ENCODE peak calls at places on chromosomes 11 and 22, in six cellular contexts. C is RWPE1, O is HCT116, Y is body of pancreas, W is heart right ventricle, T is neural progenitor cell. P is an unnamed sample.
A peak's percentile ranks its signal among the peaks of the same experiment; 100 is the strongest.

GRCh38 chr11:612201-612960 is 3.4 kb downstream of the IRF7 start:
- DNase-seq in C (no peak), O (peak; percentile 16), Y (no peak), W (no peak), T (peak; percentile 48), P (peak; percentile 80)

GRCh38 chr11:23471878-23472277 is 611.6 kb upstream of the CCDC179 start:
- DNase-seq in C (no peak), O (no peak), Y (no peak), W (no peak), T (no peak), P (no peak)

GRCh38 chr11:104830080-104830479 is 68.2 kb downstream of the CASP12 start:
- DNase-seq in C (peak; percentile 31), O (peak; percentile 1), Y (no peak), W (no peak), T (no peak), P (no peak)

GRCh38 chr22:17748555-17749353 is 25.5 kb downstream of the BID start:
- DNase-seq in C (no peak), O (no peak), Y (no peak), W (no peak), T (peak; percentile 71), P (no peak)

GRCh38 chr11:102771351-102771750 is 9.1 kb downstream of the MMP10 start:
- DNase-seq in C (no peak), O (no peak), Y (no peak), W (no peak), T (no peak), P (no peak)

GRCh38 chr11:19931141-19931767 is 218.6 kb downstream of the NAV2 start:
- DNase-seq in C (no peak), O (no peak), Y (no peak), W (no peak), T (peak; percentile 65), P (no peak)

GRCh38 chr22:28424427-28425080 is 255.1 kb downstream of the TTC28 start:
- DNase-seq in C (no peak), O (no peak), Y (no peak), W (no peak), T (no peak), P (no peak)

GRCh38 chr11:17734986-17735822 is 623 bp downstream of the KCNC1 start:
- DNase-seq in C (peak; percentile 68), O (no peak), Y (peak; percentile 79), W (peak; percentile 73), T (peak; percentile 94), P (peak; percentile 63)

GRCh38 chr11:14973621-14974020 is 1.5 kb upstream of the CALCA start:
- DNase-seq in C (no peak), O (no peak), Y (peak; percentile 19), W (peak; percentile 13), T (peak; percentile 65), P (no peak)

GRCh38 chr11:26137651-26138050 is 194.3 kb upstream of the ANO3 start:
- DNase-seq in C (no peak), O (no peak), Y (no peak), W (no peak), T (no peak), P (no peak)

GRCh38 chr11:105861225-105861624 is 160.8 kb downstream of the MSANTD4 start:
- DNase-seq in C (no peak), O (no peak), Y (no peak), W (no peak), T (no peak), P (no peak)

GRCh38 chr11:1830500-1831223 is 4.1 kb upstream of the SYT8 start:
- DNase-seq in C (peak; percentile 95), O (no peak), Y (peak; percentile 94), W (no peak), T (no peak), P (peak; percentile 57)

GRCh38 chr22:33758125-33758483 is 162.2 kb downstream of the LARGE1 start:
- DNase-seq in C (no peak), O (no peak), Y (no peak), W (no peak), T (no peak), P (no peak)

GRCh38 chr11:64604458-64605247 is 13.6 kb downstream of the SLC22A12 start:
- DNase-seq in C (no peak), O (no peak), Y (no peak), W (no peak), T (no peak), P (no peak)

GRCh38 chr11:62546244-62546936 is at the start of gene AHNAK:
- DNase-seq in C (peak; percentile 62), O (no peak), Y (peak; percentile 80), W (peak; percentile 91), T (peak; percentile 86), P (peak; percentile 53)

GRCh38 chr22:46604306-46604690 is 15.9 kb upstream of the GRAMD4 start:
- DNase-seq in C (no peak), O (no peak), Y (no peak), W (no peak), T (no peak), P (no peak)

GRCh38 chr11:32779131-32779530 is 15.3 kb downstream of the CCDC73 start:
- DNase-seq in C (no peak), O (no peak), Y (no peak), W (no peak), T (no peak), P (no peak)

GRCh38 chr22:37089451-37089850 is 20.1 kb downstream of the TMPRSS6 start:
- DNase-seq in C (no peak), O (no peak), Y (no peak), W (no peak), T (no peak), P (no peak)

GRCh38 chr22:45226681-45227186 is 14.0 kb downstream of the KIAA0930 start:
- DNase-seq in C (peak; percentile 28), O (no peak), Y (peak; percentile 28), W (no peak), T (no peak), P (no peak)

GRCh38 chr11:2702771-2703486 is 3.1 kb upstream of the KCNQ1OT1 start:
- DNase-seq in C (no peak), O (no peak), Y (no peak), W (no peak), T (no peak), P (peak; percentile 61)

GRCh38 chr11:6599884-6600390 is 3.5 kb downstream of the RRP8 start:
- DNase-seq in C (no peak), O (no peak), Y (no peak), W (no peak), T (no peak), P (no peak)

GRCh38 chr11:61139391-61139790 is 21.8 kb downstream of the VPS37C start:
- DNase-seq in C (no peak), O (no peak), Y (no peak), W (no peak), T (no peak), P (no peak)

GRCh38 chr22:31917227-31917921 is 27.0 kb upstream of the YWHAH start:
- DNase-seq in C (no peak), O (no peak), Y (peak; percentile 9), W (no peak), T (no peak), P (no peak)

GRCh38 chr11:34728609-34729008 is 107.7 kb downstream of the EHF start:
- DNase-seq in C (no peak), O (no peak), Y (no peak), W (no peak), T (no peak), P (no peak)

GRCh38 chr11:77030834-77031414 is 3.3 kb upstream of the B3GNT6 start:
- DNase-seq in C (no peak), O (no peak), Y (no peak), W (no peak), T (no peak), P (no peak)

GRCh38 chr11:93268287-93269040 is 62.1 kb upstream of the DEUP1 start:
- DNase-seq in C (no peak), O (no peak), Y (no peak), W (no peak), T (no peak), P (no peak)

DNA sequence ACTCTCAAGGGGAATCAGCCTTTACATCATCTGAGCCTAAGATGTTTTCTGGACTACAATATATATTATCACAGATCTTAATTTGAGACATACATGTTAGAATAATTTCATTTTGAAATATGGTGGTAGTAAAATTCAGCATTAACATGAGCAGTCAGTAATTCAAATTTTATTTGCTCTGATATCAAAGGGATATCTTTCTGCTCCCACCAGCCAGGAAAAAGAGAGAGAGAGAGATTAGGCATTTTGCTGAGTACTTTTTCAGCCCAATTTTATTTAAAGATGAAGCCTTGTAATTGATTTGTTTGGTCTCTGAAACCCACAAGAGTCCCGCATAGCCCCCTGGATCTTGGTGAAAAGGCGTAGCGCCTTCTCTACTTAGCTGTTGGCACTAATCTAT is 38.2 kb downstream of the PARVA start:
- DNase-seq in C (no peak), O (no peak), Y (no peak), W (no peak), T (no peak), P (no peak)
- H3K27ac ChIP-seq in C (no peak overlapping the region), O (no peak overlapping the region), Y (no peak overlapping the region), W (no peak overlapping the region), T (no peak overlapping the region), P (no peak overlapping the region)

DNA sequence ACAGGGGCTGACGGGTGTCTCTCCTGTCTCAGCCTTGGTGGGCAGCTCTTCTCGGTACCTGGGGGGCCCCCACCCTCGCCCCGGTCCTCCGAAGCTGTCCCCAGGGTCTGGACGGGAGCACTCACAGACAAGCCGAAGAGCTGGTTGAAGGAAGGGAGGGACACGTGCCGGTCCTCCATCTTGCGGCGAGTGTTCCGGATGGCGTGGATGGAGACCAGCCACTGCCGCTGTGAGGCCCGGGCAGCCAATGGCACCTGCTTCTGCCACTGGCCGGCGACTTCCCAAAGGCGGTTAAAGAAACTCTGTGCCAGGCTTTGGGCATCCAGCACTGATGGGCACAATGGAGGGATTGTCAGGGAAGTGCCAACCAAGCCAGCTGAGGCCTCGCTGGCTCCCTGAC is 18.7 kb downstream of the PPM1F start:
- DNase-seq in C (no peak), O (no peak), Y (no peak), W (no peak), T (no peak), P (no peak)
- TF ChIP-seq CTCF in C (no peak), O (no peak), Y (no peak), W (no peak), T (no peak), P (no peak)

GRCh38 chr22:19755722-19756287 is 4.8 kb upstream of the TBX1 start:
- DNase-seq in C (no peak), O (no peak), Y (no peak), W (no peak), T (no peak), P (no peak)
- H3K27ac ChIP-seq in C (no peak overlapping the region), O (no peak overlapping the region), Y (no peak overlapping the region), W (no peak overlapping the region), T (no peak overlapping the region), P (no peak overlapping the region)

DNA sequence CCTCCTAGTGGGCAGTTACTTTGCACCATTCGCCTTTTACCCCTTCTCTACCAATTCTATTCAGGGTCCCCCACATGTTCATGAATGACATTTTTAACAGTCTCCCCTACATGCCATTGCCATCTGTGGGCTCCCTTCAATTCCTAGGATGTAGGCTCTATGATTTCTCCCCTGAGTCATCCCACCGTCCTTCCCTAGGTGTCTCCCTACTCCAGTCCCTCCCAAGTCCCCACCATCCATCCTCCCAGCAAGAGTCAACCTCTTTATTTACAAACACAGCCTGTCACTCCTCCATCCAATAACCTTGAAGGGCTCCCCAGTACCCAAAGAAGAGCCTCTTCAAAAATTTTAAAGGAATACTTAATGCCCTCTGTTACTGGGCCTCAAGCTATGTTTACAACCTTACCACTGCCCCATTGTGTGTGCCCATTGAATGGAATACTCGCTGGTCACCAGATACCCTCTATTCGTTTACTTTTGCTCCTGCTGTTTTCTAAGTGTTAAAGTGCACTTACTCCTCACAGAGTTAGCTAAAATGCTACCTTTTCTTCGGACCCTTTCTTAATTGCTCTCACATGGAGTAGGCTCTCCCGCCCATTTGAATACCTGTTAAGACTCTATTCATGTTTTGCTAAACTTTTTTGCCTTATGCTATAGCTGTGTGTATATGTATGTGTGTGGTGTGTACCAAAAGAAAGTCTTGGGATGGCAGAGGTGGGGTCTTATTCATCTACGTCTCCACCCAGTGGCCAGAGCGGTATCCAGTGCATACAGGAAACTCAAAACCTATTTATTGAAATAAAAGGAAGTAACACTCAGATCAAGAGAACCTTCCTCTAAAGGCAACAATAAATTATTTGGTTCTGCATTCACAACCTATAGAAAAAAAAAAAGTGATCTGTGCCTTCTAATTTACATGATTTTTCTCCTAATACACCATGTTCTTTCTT is 235.8 kb upstream of the CCDC90B start:
- DNase-seq in C (peak; percentile 13), O (no peak), Y (no peak), W (no peak), T (peak; percentile 57), P (peak; percentile 51)
- TF ChIP-seq CTCF in C (no peak), O (peak; percentile 24), Y (no peak), W (peak; percentile 10), T (peak; percentile 47), P (peak; percentile 52)

P was measured in WERI-Rb-1.